ENCODE peak calls at places on chromosomes 7 and 10, in ten cellular contexts. K, L, E, T, C, R, U, F, A and V are unnamed samples.

GRCh38 chr7:33873981-33874750 is 31.2 kb upstream of the BMPER start:
- ATAC-seq in F (no peak), T (peak), E (no peak), R (no peak), A (peak), L (peak), C (no peak), U (no peak), K (no peak), V (no peak)

GRCh38 chr7:81005254-81005653 is 86.4 kb upstream of the SEMA3C start:
- ATAC-seq in R (no peak), C (no peak), F (no peak), T (no peak), K (no peak), E (no peak), L (no peak), U (peak), A (no peak), V (no peak)

GRCh38 chr7:33861947-33862346 is 43.4 kb upstream of the BMPER start:
- ATAC-seq in R (no peak), U (no peak), F (no peak), L (no peak), T (no peak), C (no peak), K (no peak), A (no peak), E (no peak), V (no peak)

GRCh38 chr10:62708569-62708968 is 96.0 kb upstream of the ADO start:
- ATAC-seq in A (no peak), U (no peak), L (peak), F (no peak), K (peak), E (no peak), T (no peak), C (no peak), R (no peak), V (no peak)

GRCh38 chr7:532379-533143 is 12.9 kb upstream of the PDGFA start:
- ATAC-seq in U (no peak), R (no peak), E (no peak), L (no peak), K (no peak), F (no peak), A (peak), C (no peak), T (no peak), V (no peak)

GRCh38 chr7:30142710-30143109 is 7.9 kb downstream of the MTURN start:
- ATAC-seq in K (peak), R (peak), E (peak), U (peak), L (peak), F (no peak), C (no peak), A (peak), T (peak), V (no peak)

GRCh38 chr10:107340345-107340744 is 175.8 kb upstream of the SORCS1 start:
- ATAC-seq in E (peak), A (no peak), C (no peak), U (no peak), F (no peak), R (no peak), L (no peak), T (no peak), K (no peak), V (no peak)

GRCh38 chr7:132084776-132085388 is 491.4 kb downstream of the PLXNA4 start:
- ATAC-seq in T (peak), C (no peak), F (no peak), R (no peak), K (no peak), A (no peak), U (no peak), E (no peak), L (no peak), V (no peak)

GRCh38 chr10:90860790-90861189 is 3.0 kb upstream of the HTR7 start:
- ATAC-seq in A (no peak), U (no peak), K (no peak), T (no peak), L (no peak), E (no peak), R (no peak), C (no peak), F (no peak), V (no peak)

GRCh38 chr10:92886334-92886961 is 38.1 kb downstream of the EXOC6 start:
- ATAC-seq in A (peak), U (no peak), K (peak), R (no peak), L (no peak), E (no peak), F (no peak), C (no peak), T (peak), V (no peak)

GRCh38 chr10:127968659-127969058 is 61.8 kb downstream of the PTPRE start:
- ATAC-seq in U (peak), L (no peak), E (no peak), R (no peak), A (no peak), C (no peak), F (no peak), T (no peak), K (peak), V (no peak)

GRCh38 chr7:8982338-8982994 is 549.1 kb downstream of the NXPH1 start:
- ATAC-seq in L (no peak), U (no peak), K (no peak), C (no peak), E (no peak), R (no peak), T (no peak), F (no peak), A (no peak), V (no peak)

GRCh38 chr7:23380961-23381360 is 81.8 kb downstream of the MALSU1 start:
- ATAC-seq in K (no peak), U (no peak), E (no peak), C (no peak), L (no peak), A (no peak), T (no peak), F (no peak), R (peak), V (no peak)

GRCh38 chr10:7862121-7862514 is 43.8 kb downstream of the TAF3 start:
- ATAC-seq in U (no peak), L (no peak), F (no peak), T (no peak), R (no peak), E (no peak), C (no peak), A (no peak), K (no peak), V (no peak)

GRCh38 chr10:88819290-88819689 is 16.8 kb downstream of the LIPM start:
- ATAC-seq in L (no peak), F (no peak), A (no peak), R (no peak), U (no peak), C (no peak), K (no peak), T (no peak), E (no peak), V (no peak)